ENCODE peak calls at places on chromosomes 1 and 21, in eight cellular contexts. X, Q, Z, U, R, W, K and C are unnamed samples.

GRCh38 chr1:39545531-39545930 is 31.1 kb downstream of the PABPC4 start:
- DNase-seq in X (no peak), Q (no peak), Z (no peak), U (no peak), R (no peak), W (no peak), K (no peak), C (no peak)

GRCh38 chr1:113745425-113745824 is 13.9 kb downstream of the PHTF1 start:
- DNase-seq in X (no peak), Q (no peak), Z (no peak), U (peak; percentile 23), R (no peak), W (no peak), K (no peak), C (no peak)

GRCh38 chr21:46203203-46203600 is 18.9 kb upstream of the SPATC1L start:
- DNase-seq in X (no peak), Q (no peak), Z (no peak), U (no peak), R (no peak), W (no peak), K (no peak), C (no peak)

GRCh38 chr1:150931773-150932172 is 5.6 kb downstream of the SETDB1 start:
- DNase-seq in X (no peak), Q (no peak), Z (no peak), U (no peak), R (no peak), W (no peak), K (peak; percentile 25), C (peak; percentile 16)

GRCh38 chr1:213446496-213446895 is 395.5 kb downstream of the RPS6KC1 start:
- DNase-seq in X (no peak), Q (no peak), Z (no peak), U (no peak), R (no peak), W (no peak), K (no peak), C (no peak)

GRCh38 chr1:160030657-160031367 is 978 bp downstream of the PIGM start:
- DNase-seq in X (no peak), Q (no peak), Z (no peak), U (peak; percentile 20), R (no peak), W (no peak), K (no peak), C (no peak)

GRCh38 chr1:116821763-116822162 is 67.5 kb downstream of the CD2 start:
- DNase-seq in X (no peak), Q (no peak), Z (no peak), U (no peak), R (no peak), W (no peak), K (no peak), C (no peak)

GRCh38 chr1:173255214-173255813 is 48.2 kb upstream of the TNFSF4 start:
- DNase-seq in X (peak; percentile 13), Q (no peak), Z (no peak), U (peak; percentile 67), R (no peak), W (peak; percentile 60), K (peak; percentile 67), C (peak; percentile 83)

GRCh38 chr1:1960480-1961196 is 41.6 kb upstream of the TMEM52 start:
- DNase-seq in X (no peak), Q (no peak), Z (no peak), U (no peak), R (no peak), W (no peak), K (peak; percentile 63), C (peak; percentile 19)

GRCh38 chr1:226738421-226738994 is 574 bp downstream of the ITPKB start:
- DNase-seq in X (no peak), Q (no peak), Z (peak; percentile 48), U (peak; percentile 68), R (no peak), W (no peak), K (peak; percentile 41), C (peak; percentile 66)

GRCh38 chr1:144101397-144102050 is 129.7 kb upstream of the FAM72C start:
- DNase-seq in X (no peak), Q (no peak), Z (peak; percentile 16), U (no peak), R (no peak), W (no peak), K (no peak), C (no peak)

GRCh38 chr1:54309631-54310366 is 96.4 kb downstream of the SSBP3 start:
- DNase-seq in X (no peak), Q (no peak), Z (no peak), U (peak; percentile 76), R (no peak), W (no peak), K (no peak), C (no peak)

GRCh38 chr1:228268891-228269285 is 61.0 kb downstream of the OBSCN start:
- DNase-seq in X (no peak), Q (no peak), Z (peak; percentile 9), U (no peak), R (no peak), W (no peak), K (no peak), C (no peak)

GRCh38 chr1:165842363-165843129 is 15.1 kb downstream of the UCK2 start:
- DNase-seq in X (no peak), Q (no peak), Z (no peak), U (no peak), R (no peak), W (peak; percentile 69), K (peak; percentile 51), C (peak; percentile 41)

GRCh38 chr1:205590777-205591513 is 40.9 kb downstream of the ELK4 start:
- DNase-seq in X (no peak), Q (no peak), Z (no peak), U (no peak), R (no peak), W (no peak), K (no peak), C (no peak)

GRCh38 chr1:225424562-225425210 is 3.2 kb downstream of the LBR start:
- DNase-seq in X (no peak), Q (no peak), Z (no peak), U (no peak), R (no peak), W (no peak), K (no peak), C (peak; percentile 28)

GRCh38 chr1:248884632-248885295 is 21.3 kb upstream of the PGBD2 start:
- DNase-seq in X (no peak), Q (no peak), Z (no peak), U (peak; percentile 50), R (no peak), W (peak; percentile 48), K (no peak), C (peak; percentile 6)
- TF ChIP-seq CTCF in X (no peak), Q (no peak), Z (no peak), U (peak; percentile 55), R (no peak), W (peak; percentile 64), K (no peak), C (no peak)

GRCh38 chr1:67827688-67828087 is 5.6 kb downstream of the GNG12 start:
- DNase-seq in X (no peak), Q (no peak), Z (no peak), U (no peak), R (no peak), W (no peak), K (no peak), C (no peak)

GRCh38 chr1:67831850-67832513 is 1.3 kb downstream of the GNG12 start:
- DNase-seq in X (no peak), Q (peak; percentile 21), Z (no peak), U (peak; percentile 47), R (no peak), W (peak; percentile 42), K (peak; percentile 74), C (peak; percentile 66)

GRCh38 chr1:67832737-67833594 is at the start of gene GNG12:
- DNase-seq in X (no peak), Q (peak; percentile 14), Z (no peak), U (peak; percentile 94), R (peak; percentile 14), W (peak; percentile 68), K (peak; percentile 81), C (peak; percentile 92)

GRCh38 chr1:67830928-67831596 is 2.2 kb downstream of the GNG12 start:
- DNase-seq in X (no peak), Q (no peak), Z (no peak), U (no peak), R (no peak), W (no peak), K (no peak), C (no peak)

GRCh38 chr1:67830226-67830625 is 3.0 kb downstream of the GNG12 start:
- DNase-seq in X (no peak), Q (no peak), Z (no peak), U (no peak), R (no peak), W (no peak), K (peak; percentile 53), C (no peak)
- H3K4me3 ChIP-seq in X (no peak overlapping the region), Q (no peak overlapping the region), Z (peak overlapping the region; percentile 96), U (no peak overlapping the region), R (peak overlapping the region; percentile 70), W (no peak overlapping the region), K (no peak overlapping the region), C (no peak overlapping the region)

GRCh38 chr1:156975084-156975483 is 54.7 kb downstream of the LRRC71 start:
- DNase-seq in X (no peak), Q (no peak), Z (no peak), U (peak; percentile 26), R (no peak), W (no peak), K (no peak), C (no peak)

GRCh38 chr1:156969496-156969895 is 49.1 kb downstream of the LRRC71 start:
- DNase-seq in X (no peak), Q (no peak), Z (no peak), U (no peak), R (no peak), W (no peak), K (no peak), C (no peak)

GRCh38 chr1:156973464-156973863 is 53.0 kb downstream of the LRRC71 start:
- DNase-seq in X (no peak), Q (no peak), Z (no peak), U (no peak), R (no peak), W (no peak), K (no peak), C (no peak)

GRCh38 chr1:156964431-156964830 is 44.0 kb downstream of the LRRC71 start:
- DNase-seq in X (no peak), Q (no peak), Z (no peak), U (no peak), R (no peak), W (no peak), K (no peak), C (peak; percentile 66)

GRCh38 chr1:156970017-156970416 is 49.6 kb downstream of the LRRC71 start:
- DNase-seq in X (no peak), Q (no peak), Z (no peak), U (peak; percentile 18), R (no peak), W (no peak), K (peak; percentile 10), C (peak; percentile 44)
- TF ChIP-seq CTCF in X (peak; percentile 39), Q (peak; percentile 11), Z (no peak), U (no peak), R (no peak), W (peak; percentile 51), K (peak; percentile 10), C (peak; percentile 9)

DNA sequence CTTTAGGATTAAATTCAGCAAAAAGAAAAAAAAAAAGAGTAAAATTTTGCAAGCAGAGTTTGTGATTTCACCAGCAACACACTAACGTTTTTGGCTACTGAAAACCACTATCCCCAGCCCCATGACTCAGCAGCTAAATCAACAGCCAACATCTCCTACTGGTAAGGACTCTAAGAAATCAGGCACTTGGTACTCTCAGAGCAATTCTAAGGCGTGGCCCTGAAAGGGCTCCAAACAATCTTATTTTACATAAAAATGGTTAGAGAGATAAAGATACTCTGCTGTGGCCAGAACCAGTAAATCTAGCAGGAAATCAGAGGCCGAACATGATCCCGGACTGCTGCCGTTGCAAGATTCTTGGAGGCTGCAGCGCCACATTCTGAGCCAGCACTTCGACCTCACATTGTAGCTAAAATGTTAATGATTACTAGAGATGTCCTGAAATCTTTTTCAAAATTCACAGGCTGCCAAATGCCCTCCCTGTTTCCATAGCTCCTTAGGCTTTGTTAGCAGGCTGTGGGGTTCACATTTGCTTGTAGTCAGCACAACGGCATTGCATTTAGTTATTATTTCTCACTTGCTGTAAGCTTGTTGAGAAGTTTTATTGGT is 1.7 kb upstream of the ENO1 start:
- DNase-seq in X (peak; percentile 78), Q (peak; percentile 99), Z (no peak), U (peak; percentile 66), R (no peak), W (peak; percentile 67), K (peak; percentile 98), C (peak; percentile 96)
- H3K4me3 ChIP-seq in X (peak overlapping the region; percentile 0), Q (no peak overlapping the region), Z (no peak overlapping the region), U (peak overlapping the region; percentile 96), R (no peak overlapping the region), W (peak overlapping the region; percentile 82), K (no peak overlapping the region), C (no peak overlapping the region)